ENCODE peak calls at places on chromosomes 16 and 17, in four cellular contexts. J is upper lobe of right lung, T is lung, U is cardiac fibroblast. G is an unnamed sample.

GRCh38 chr17:3534881-3535252 is 22.7 kb downstream of the TRPV3 start:
- DNase-seq in J (no peak), T (no peak), U (peak), G (no peak)

GRCh38 chr16:3045758-3046505 is 429 bp upstream of the MMP25 start:
- DNase-seq in J (peak), T (no peak), U (no peak), G (no peak)

GRCh38 chr17:66620528-66620927 is 214.4 kb upstream of the CACNG5 start:
- DNase-seq in J (no peak), T (no peak), U (no peak), G (no peak)

GRCh38 chr16:14373901-14374300 is 256.2 kb downstream of the PARN start:
- DNase-seq in J (no peak), T (no peak), U (no peak), G (no peak)

GRCh38 chr17:47719411-47720152 is 13.5 kb upstream of the TBX21 start:
- DNase-seq in J (no peak), T (no peak), U (no peak), G (no peak)

GRCh38 chr16:49283376-49284049 is 1.9 kb upstream of the CBLN1 start:
- DNase-seq in J (no peak), T (no peak), U (no peak), G (no peak)

GRCh38 chr17:80257716-80258213 is 2.9 kb upstream of the RNF213 start:
- DNase-seq in J (no peak), T (no peak), U (no peak), G (no peak)

GRCh38 chr16:81994485-81994884 is 16.8 kb downstream of the SDR42E1 start:
- DNase-seq in J (no peak), T (no peak), U (no peak), G (no peak)

GRCh38 chr16:4664538-4665418 is 28.6 kb upstream of the NUDT16L1 start:
- DNase-seq in J (peak), T (peak), U (no peak), G (peak)

GRCh38 chr17:75697651-75698291 is 23.5 kb upstream of the ITGB4 start:
- DNase-seq in J (no peak), T (no peak), U (no peak), G (no peak)

GRCh38 chr17:49890852-49891251 is 43.0 kb upstream of the TAC4 start:
- DNase-seq in J (no peak), T (no peak), U (no peak), G (no peak)

GRCh38 chr16:61432421-61432820 is 603.8 kb downstream of the CDH8 start:
- DNase-seq in J (no peak), T (no peak), U (no peak), G (no peak)

GRCh38 chr17:34412965-34413441 is 50.0 kb upstream of the CCL1 start:
- DNase-seq in J (no peak), T (no peak), U (peak), G (no peak)

GRCh38 chr16:56400458-56400857 is 24.9 kb downstream of the AMFR start:
- DNase-seq in J (no peak), T (peak), U (no peak), G (no peak)

GRCh38 chr16:72474511-72475123 is 302.7 kb upstream of the PMFBP1 start:
- DNase-seq in J (no peak), T (no peak), U (peak), G (no peak)

GRCh38 chr16:83619381-83620150 is 188.2 kb upstream of the HSBP1 start:
- DNase-seq in J (no peak), T (no peak), U (no peak), G (no peak)

GRCh38 chr16:69083306-69083941 is 22.0 kb upstream of the HAS3 start:
- DNase-seq in J (peak), T (no peak), U (no peak), G (no peak)

GRCh38 chr16:700684-701584 is 4.7 kb downstream of the FBXL16 start:
- DNase-seq in J (no peak), T (no peak), U (no peak), G (no peak)

DNA sequence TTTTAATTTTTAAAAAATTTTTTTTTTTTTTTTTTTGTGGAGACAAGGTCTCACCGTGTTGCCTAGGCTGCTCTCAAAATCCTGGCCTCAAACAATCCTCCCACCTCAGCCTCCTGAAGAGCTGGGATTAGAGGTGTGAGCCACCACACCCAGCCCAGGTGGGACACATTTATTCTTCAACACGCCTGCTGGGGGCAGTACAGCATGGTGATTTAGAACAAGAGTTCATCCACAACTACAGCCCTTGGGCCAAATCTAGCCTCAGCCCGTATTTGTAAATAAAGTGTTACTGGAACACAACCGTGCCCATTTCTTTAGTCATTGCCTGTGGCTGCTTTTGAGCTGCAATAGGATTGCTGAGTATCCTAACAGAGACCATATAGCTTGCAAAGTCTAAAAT is 92.8 kb downstream of the KATNIP start:
- DNase-seq in J (no peak), T (no peak), U (peak), G (no peak)
- TF ChIP-seq CTCF in J (no peak), T (no peak), U (peak), G (peak)

GRCh38 chr17:40333781-40334453 is 24.9 kb downstream of the RARA start:
- DNase-seq in J (no peak), T (peak), U (no peak), G (peak)

GRCh38 chr17:40339068-40339699 is 25.4 kb downstream of the GJD3 start:
- DNase-seq in J (no peak), T (no peak), U (no peak), G (no peak)

GRCh38 chr17:40337351-40337750 is 27.2 kb downstream of the GJD3 start:
- DNase-seq in J (no peak), T (no peak), U (no peak), G (no peak)

GRCh38 chr17:40338058-40338457 is 26.5 kb downstream of the GJD3 start:
- DNase-seq in J (no peak), T (no peak), U (no peak), G (peak)

GRCh38 chr17:40335620-40336019 is 26.6 kb downstream of the RARA start:
- DNase-seq in J (no peak), T (no peak), U (no peak), G (no peak)
- TF ChIP-seq CTCF in J (no peak), T (no peak), U (no peak), G (no peak)

GRCh38 chr17:58117382-58117781 is 30.8 kb upstream of the OR4D1 start:
- DNase-seq in J (no peak), T (no peak), U (no peak), G (no peak)

GRCh38 chr17:58120195-58120822 is 27.9 kb upstream of the OR4D1 start:
- DNase-seq in J (no peak), T (no peak), U (peak), G (no peak)

GRCh38 chr17:58127846-58128245 is 20.3 kb upstream of the OR4D1 start:
- DNase-seq in J (no peak), T (no peak), U (no peak), G (no peak)

GRCh38 chr17:58119491-58119890 is 28.7 kb upstream of the OR4D1 start:
- DNase-seq in J (no peak), T (no peak), U (no peak), G (no peak)

DNA sequence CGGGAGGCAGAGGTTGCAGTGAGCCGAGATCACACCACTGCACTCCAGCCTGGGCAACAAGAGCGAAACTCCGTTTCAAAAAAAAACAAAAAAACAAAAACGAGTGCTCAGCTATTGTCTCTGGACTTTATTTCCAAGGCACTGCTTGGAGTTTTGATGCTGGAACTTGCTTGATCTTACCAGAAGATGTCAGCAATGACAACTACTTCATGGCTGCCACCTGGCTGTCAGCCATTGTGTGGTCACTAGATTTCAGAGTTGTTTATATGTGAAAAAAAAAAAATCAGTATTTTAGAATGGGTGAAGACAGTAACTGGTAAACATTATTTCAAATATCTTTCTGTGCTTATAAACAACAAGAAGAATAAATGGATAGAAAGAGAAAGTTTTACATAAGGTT is 26.3 kb upstream of the OR4D1 start:
- DNase-seq in J (no peak), T (no peak), U (peak), G (no peak)
- TF ChIP-seq CTCF in J (no peak), T (no peak), U (peak), G (no peak)

GRCh38 chr16:9257843-9258242 is 166.4 kb downstream of the HAPSTR1 start:
- DNase-seq in J (no peak), T (no peak), U (no peak), G (no peak)

GRCh38 chr16:9256196-9256595 is 164.8 kb downstream of the HAPSTR1 start:
- DNase-seq in J (no peak), T (no peak), U (no peak), G (no peak)

GRCh38 chr16:9259914-9260608 is 168.6 kb downstream of the HAPSTR1 start:
- DNase-seq in J (no peak), T (no peak), U (no peak), G (no peak)

GRCh38 chr16:9260665-9261064 is 169.2 kb downstream of the HAPSTR1 start:
- DNase-seq in J (no peak), T (no peak), U (no peak), G (no peak)

GRCh38 chr16:9258423-9259051 is 167.1 kb downstream of the HAPSTR1 start:
- DNase-seq in J (no peak), T (peak), U (peak), G (no peak)
- TF ChIP-seq CTCF in J (peak), T (no peak), U (peak), G (peak)

DNA sequence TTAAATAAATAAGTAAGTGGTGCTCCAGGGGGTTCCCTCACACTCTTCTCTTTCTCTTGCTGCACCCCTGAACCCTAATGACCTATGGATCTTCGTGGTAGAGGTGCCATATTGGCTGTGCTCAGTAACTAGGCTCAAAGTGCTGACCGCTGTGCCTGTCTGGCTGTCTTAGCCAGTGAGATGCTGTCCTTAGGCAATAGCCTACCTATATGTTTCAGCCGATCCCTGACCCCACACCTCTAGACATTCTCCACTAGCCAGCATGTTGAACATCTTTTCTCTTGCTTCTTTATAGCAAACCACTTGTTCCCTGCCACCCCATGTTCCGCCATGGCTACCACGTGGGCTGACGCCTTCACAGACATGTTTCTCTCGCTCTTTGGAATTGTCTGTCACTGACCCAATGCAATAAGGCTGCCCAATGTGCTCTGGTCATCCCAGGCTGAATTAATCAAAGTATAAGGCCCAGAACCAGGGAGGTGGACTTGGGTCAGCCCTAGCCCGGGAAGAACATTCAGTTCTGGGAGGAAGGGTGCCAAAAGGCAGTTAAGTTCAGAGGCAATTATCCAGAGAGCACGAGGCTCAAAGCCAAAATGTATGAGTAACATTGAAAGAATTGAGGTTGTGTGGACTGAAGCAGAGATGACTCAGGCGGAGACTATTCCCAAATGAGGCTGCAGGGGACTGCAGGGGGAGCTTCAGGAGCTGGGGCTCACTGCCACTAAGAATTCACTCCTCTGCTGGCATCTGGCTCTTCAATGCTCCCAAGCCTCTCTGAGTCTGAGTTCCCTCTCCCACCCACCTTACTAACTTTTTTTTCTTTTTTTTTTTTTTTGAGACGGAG is 28.7 kb upstream of the TNRC6A start:
- DNase-seq in J (no peak), T (peak), U (peak), G (no peak)
- TF ChIP-seq CTCF in J (peak), T (no peak), U (peak), G (no peak)

GRCh38 chr16:50781518-50781917 is 39.6 kb downstream of the CYLD start:
- DNase-seq in J (no peak), T (no peak), U (no peak), G (no peak)

GRCh38 chr16:50778284-50779163 is 36.6 kb downstream of the CYLD start:
- DNase-seq in J (no peak), T (no peak), U (no peak), G (no peak)

GRCh38 chr16:50776042-50776441 is 34.2 kb downstream of the CYLD start:
- DNase-seq in J (no peak), T (no peak), U (no peak), G (no peak)

DNA sequence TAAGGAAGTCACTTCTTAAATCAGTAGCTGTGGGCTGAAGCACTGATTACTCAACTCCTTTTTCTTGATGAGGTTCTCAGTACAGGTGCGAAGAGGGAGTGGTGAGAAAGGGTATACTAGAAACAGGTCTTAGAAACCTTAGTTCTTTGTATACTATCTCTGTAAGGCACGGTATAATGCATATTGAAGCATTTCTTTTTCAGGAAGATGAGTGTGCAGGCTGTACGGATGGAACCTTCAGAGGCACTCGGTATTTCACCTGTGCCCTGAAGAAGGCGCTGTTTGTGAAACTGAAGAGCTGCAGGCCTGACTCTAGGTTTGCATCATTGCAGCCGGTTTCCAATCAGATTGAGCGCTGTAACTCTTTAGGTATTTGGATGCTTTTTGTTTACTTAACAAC is 39.2 kb downstream of the CYLD start:
- DNase-seq in J (no peak), T (no peak), U (no peak), G (no peak)
- TF ChIP-seq CTCF in J (no peak), T (no peak), U (peak), G (peak)

GRCh38 chr16:66696669-66697630 is at the start of gene CMTM4:
- DNase-seq in J (peak), T (peak), U (peak), G (peak)

GRCh38 chr16:66693088-66693487 is 3.5 kb downstream of the CMTM4 start:
- DNase-seq in J (peak), T (no peak), U (no peak), G (no peak)

GRCh38 chr16:66695935-66696668 is 441 bp downstream of the CMTM4 start:
- DNase-seq in J (peak), T (peak), U (no peak), G (no peak)

GRCh38 chr16:66698046-66698445 is 1.5 kb upstream of the CMTM4 start:
- DNase-seq in J (no peak), T (no peak), U (no peak), G (no peak)

DNA sequence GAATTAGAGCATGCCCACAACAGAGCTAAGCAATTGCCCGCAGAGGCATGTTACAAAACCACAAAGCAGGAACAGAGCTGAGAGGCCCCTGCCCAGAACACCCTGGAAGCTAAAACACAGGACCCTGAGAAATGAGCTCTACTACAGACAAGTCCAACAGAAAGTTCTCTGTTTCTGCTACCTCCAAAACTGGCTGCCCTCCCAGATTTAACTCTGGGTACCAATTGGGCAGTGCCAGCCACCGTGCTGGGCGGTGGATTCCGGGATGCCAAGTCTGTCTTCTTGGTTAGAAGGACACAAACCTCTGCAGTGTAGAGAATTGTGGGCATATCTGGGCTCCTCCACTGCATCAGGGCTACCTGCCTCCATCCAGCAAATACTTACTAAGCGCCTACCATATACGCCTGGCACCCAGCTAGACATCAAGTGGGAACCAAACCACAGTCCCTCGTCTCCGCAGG is 1.0 kb downstream of the CMTM4 start:
- DNase-seq in J (no peak), T (no peak), U (no peak), G (no peak)
- TF ChIP-seq CTCF in J (no peak), T (no peak), U (no peak), G (no peak)

DNA sequence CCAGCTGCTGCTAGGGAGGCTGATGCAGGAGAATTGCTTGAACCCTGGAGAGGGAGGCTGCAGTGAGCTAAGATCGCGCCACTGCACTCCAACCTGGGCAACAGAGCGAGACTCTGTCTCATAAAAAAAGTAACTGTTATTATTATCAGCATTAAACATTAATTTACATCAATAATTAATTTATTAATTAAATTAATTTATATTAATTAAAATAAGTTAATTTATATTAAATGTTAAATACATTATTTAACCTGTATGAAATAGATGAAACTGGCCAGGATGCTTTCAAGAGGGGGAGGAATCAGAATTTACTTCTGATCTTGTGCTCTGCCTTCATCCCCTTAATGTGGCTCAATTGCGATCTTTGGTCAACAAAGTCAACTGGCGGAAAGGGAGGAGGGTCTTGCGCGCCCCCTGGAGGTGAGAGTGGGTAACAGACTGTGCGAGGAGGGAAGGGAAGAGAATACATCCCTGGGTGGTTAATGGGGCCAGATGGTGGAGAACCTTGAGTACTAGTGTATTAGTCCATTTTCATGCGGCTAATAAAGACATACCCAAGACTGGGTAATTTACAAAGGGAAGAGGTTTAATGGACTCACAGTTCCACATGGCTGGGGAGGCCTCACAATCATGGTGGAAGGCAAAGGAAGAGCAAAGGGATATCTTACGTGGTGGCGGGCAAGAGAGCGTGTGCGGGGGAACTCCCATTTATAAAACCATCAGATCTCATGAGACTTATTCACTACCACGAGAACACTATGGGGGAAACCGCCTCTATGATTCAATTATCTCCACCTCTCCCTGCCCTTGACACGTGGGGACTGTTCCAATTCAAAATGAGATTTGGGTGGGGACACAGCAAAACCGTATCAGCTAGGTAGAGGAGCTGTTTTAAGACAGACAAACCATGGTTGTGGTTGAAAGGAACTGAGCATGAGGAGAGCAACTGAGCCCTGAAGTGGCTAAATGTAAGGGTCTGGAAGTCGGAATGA is 15.7 kb upstream of the CPPED1 start:
- DNase-seq in J (peak), T (peak), U (peak), G (peak)
- TF ChIP-seq CTCF in J (peak), T (peak), U (peak), G (peak)

G was measured in CD14-positive monocyte.